ENCODE peak calls at places on chromosome 18, in six cellular contexts. X, I, K, V, J and O are unnamed samples.

GRCh38 chr18:37476182-37476581 is 89.4 kb downstream of the CELF4 start:
- DNase-seq in X (no peak), I (no peak), K (peak; percentile 14), V (no peak), J (peak; percentile 10), O (peak; percentile 49)

GRCh38 chr18:63505566-63506335 is 29.0 kb downstream of the SERPINB5 start:
- DNase-seq in X (peak; percentile 9), I (no peak), K (peak; percentile 4), V (no peak), J (peak; percentile 32), O (peak; percentile 53)

GRCh38 chr18:10588975-10589374 is 63.1 kb downstream of the NAPG start:
- DNase-seq in X (peak; percentile 64), I (no peak), K (peak; percentile 18), V (no peak), J (no peak), O (no peak)

GRCh38 chr18:57697434-57697833 is 75.8 kb upstream of the NARS1 start:
- DNase-seq in X (no peak), I (no peak), K (no peak), V (no peak), J (no peak), O (no peak)

GRCh38 chr18:28045176-28045810 is 131.6 kb downstream of the CDH2 start:
- DNase-seq in X (no peak), I (no peak), K (peak; percentile 86), V (no peak), J (peak; percentile 50), O (no peak)

GRCh38 chr18:23553887-23554286 is 32.4 kb downstream of the NPC1 start:
- DNase-seq in X (no peak), I (no peak), K (no peak), V (no peak), J (no peak), O (no peak)

GRCh38 chr18:3032721-3033120 is 19.8 kb upstream of the LPIN2 start:
- DNase-seq in X (no peak), I (no peak), K (no peak), V (no peak), J (no peak), O (no peak)

GRCh38 chr18:70072678-70073077 is 125.0 kb upstream of the CD226 start:
- DNase-seq in X (no peak), I (no peak), K (peak; percentile 50), V (no peak), J (peak; percentile 60), O (no peak)

GRCh38 chr18:64618390-64618789 is 469.5 kb upstream of the LINC00305 start:
- DNase-seq in X (no peak), I (no peak), K (no peak), V (no peak), J (no peak), O (no peak)

GRCh38 chr18:49616618-49617328 is 54.9 kb downstream of the LIPG start:
- DNase-seq in X (no peak), I (no peak), K (no peak), V (no peak), J (no peak), O (no peak)

GRCh38 chr18:12236934-12237832 is 17.0 kb upstream of the CIDEA start:
- DNase-seq in X (peak; percentile 74), I (peak; percentile 65), K (peak; percentile 36), V (peak; percentile 65), J (peak; percentile 63), O (peak; percentile 71)

DNA sequence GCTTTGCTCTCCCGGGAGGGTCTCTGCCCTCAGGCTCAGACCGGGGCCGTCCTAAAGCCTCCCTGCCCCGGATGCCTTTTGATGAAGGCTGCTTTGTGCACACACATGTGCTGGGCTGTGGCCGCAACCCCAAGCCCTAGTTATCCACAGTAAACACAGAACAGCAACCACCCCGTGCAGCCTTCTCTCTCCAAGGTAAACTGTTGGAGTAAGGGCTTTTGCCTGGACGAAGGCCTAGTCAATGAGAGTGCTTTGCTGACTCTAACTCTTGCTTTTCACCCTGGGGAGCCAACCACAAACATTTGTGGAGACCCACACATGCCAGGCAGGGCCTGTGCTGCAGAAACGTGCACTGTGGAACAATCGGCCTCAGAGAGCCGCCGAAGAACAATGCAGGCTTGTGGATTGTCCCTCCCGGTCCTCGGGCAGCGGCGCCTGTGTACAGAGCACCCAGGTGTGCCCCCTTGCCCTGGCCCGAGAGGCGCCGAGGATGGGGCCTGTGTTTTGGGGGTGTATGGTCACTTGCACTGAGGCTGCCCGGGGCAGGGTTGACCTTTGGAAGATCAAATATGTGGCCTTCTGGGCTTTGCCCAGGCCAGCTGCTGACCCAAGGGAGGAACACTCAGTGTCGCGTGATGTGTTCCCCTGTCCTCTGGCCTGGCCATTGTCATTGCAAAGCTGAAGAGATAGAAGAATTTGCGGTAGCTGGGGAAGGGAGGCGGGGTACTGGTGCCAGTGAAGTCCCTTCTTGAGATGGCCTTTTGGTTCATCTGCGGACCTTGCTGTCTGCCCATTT is 37.0 kb downstream of the CTIF start:
- DNase-seq in X (no peak), I (no peak), K (no peak), V (peak; percentile 14), J (no peak), O (no peak)
- TF ChIP-seq POLR2A in X (no peak), I (no peak), K (no peak), V (no peak), J (no peak), O (no peak)

GRCh38 chr18:51030537-51031258 is 685 bp downstream of the SMAD4 start:
- DNase-seq in X (peak; percentile 28), I (peak; percentile 74), K (peak; percentile 26), V (peak; percentile 39), J (peak; percentile 50), O (peak; percentile 70)
- TF ChIP-seq POLR2A in X (peak; percentile 23), I (no peak), K (no peak), V (no peak), J (no peak), O (no peak)

GRCh38 chr18:13264091-13264777 is 45.7 kb downstream of the LDLRAD4 start:
- DNase-seq in X (no peak), I (peak; percentile 65), K (no peak), V (no peak), J (no peak), O (no peak)
- TF ChIP-seq POLR2A in X (no peak), I (no peak), K (no peak), V (no peak), J (no peak), O (no peak)

DNA sequence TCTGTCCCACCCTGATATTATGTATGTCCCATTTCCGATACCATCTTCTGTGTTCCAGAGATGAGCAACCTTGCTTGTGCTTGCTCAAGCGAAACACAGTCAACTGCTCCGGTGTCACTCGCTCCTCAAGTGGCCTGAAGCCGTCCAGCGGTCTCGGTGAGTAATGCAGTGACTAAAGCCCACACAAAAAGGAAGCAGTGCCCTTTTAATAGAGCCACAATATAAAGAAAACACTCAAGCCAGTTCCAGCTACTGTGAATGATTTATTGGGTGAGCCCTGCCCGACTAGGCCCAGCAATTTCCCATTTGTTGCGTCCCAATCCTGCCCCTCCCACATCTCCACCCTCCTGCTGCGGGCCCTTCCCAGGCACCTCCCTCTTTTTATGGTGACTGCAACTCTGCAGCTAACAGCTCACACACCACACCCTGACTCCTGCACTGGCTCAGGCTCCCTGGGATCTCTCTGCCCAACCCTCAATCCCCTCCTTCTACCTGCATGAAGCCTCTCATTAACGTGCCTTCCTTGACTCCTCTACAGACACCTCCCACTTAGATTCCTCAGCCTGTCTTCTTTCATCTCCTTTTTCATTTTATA is 44.2 kb upstream of the DSC1 start:
- DNase-seq in X (peak; percentile 30), I (no peak), K (peak; percentile 23), V (no peak), J (peak; percentile 34), O (peak; percentile 97)
- TF ChIP-seq POLR2A in X (no peak), I (no peak), K (no peak), V (no peak), J (no peak), O (no peak)

GRCh38 chr18:59353079-59353680 is 5.9 kb downstream of the LMAN1 start:
- DNase-seq in X (no peak), I (no peak), K (no peak), V (no peak), J (no peak), O (no peak)

GRCh38 chr18:59359576-59359952 is 499 bp upstream of the LMAN1 start:
- DNase-seq in X (peak; percentile 3), I (no peak), K (no peak), V (no peak), J (no peak), O (no peak)

GRCh38 chr18:59354731-59355130 is 4.3 kb downstream of the LMAN1 start:
- DNase-seq in X (no peak), I (no peak), K (no peak), V (no peak), J (no peak), O (no peak)

GRCh38 chr18:59357928-59358327 is 1.1 kb downstream of the LMAN1 start:
- DNase-seq in X (peak; percentile 6), I (no peak), K (peak; percentile 92), V (no peak), J (peak; percentile 75), O (peak; percentile 43)

GRCh38 chr18:59358611-59359575 is at the start of gene LMAN1:
- DNase-seq in X (peak; percentile 81), I (peak; percentile 96), K (peak; percentile 91), V (peak; percentile 86), J (peak; percentile 93), O (peak; percentile 92)
- TF ChIP-seq POLR2A in X (peak; percentile 60), I (peak; percentile 54), K (peak; percentile 94), V (no peak), J (peak; percentile 79), O (peak; percentile 51)

DNA sequence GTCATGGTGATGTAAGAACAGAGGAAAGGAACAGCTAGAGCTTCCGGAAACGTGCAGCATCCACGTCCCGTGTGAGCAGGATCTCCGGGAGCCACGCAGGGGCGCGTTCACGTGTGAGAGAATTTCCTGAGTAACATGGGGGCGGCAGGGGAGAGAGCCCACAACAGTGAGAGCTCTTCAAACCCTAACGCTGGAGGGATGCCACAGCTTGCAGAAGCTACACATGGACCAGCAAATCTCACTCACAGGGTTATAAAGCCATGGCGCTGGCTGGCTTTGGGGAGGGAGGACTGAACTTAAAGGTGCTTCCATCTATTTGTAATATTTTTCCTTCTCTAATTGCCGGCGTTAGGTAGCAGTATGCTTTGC is 250.5 kb upstream of the SALL3 start:
- DNase-seq in X (no peak), I (no peak), K (no peak), V (no peak), J (no peak), O (no peak)
- TF ChIP-seq POLR2A in X (no peak), I (no peak), K (no peak), V (no peak), J (no peak), O (no peak)

GRCh38 chr18:79522451-79523220 is 126.9 kb downstream of the NFATC1 start:
- DNase-seq in X (no peak), I (no peak), K (no peak), V (no peak), J (no peak), O (no peak)

GRCh38 chr18:79523738-79524180 is 128.0 kb downstream of the NFATC1 start:
- DNase-seq in X (no peak), I (no peak), K (no peak), V (no peak), J (no peak), O (peak; percentile 75)

GRCh38 chr18:79525556-79526467 is 130.1 kb downstream of the NFATC1 start:
- DNase-seq in X (no peak), I (peak; percentile 57), K (no peak), V (peak; percentile 41), J (peak; percentile 36), O (no peak)

GRCh38 chr18:79523221-79523737 is 127.5 kb downstream of the NFATC1 start:
- DNase-seq in X (no peak), I (no peak), K (no peak), V (no peak), J (no peak), O (no peak)

GRCh38 chr18:79524181-79525078 is 128.7 kb downstream of the NFATC1 start:
- DNase-seq in X (no peak), I (no peak), K (no peak), V (peak; percentile 4), J (no peak), O (peak; percentile 54)
- TF ChIP-seq POLR2A in X (no peak), I (no peak), K (no peak), V (no peak), J (no peak), O (no peak)